ENCODE peak calls at places on chromosome 18, in eight cellular contexts. B is HCT116, C is K562, N is IMR-90, G is osteoblast, X is PC-3, O is neural progenitor cell, Q is astrocyte. W is an unnamed sample.

GRCh38 chr18:55575949-55576348 is 12.0 kb downstream of the TCF4 start:
- DNase-seq in G (no peak), Q (no peak), B (no peak), X (no peak), N (no peak), O (no peak), C (no peak), W (no peak)

GRCh38 chr18:60295776-60296175 is 76.8 kb downstream of the MC4R start:
- DNase-seq in Q (no peak), G (no peak), N (no peak), X (no peak), B (no peak), C (no peak), O (peak), W (no peak)

GRCh38 chr18:12721495-12722275 is 18.8 kb downstream of the PSMG2 start:
- DNase-seq in C (no peak), N (no peak), B (no peak), X (no peak), Q (no peak), O (no peak), G (no peak), W (no peak)

GRCh38 chr18:48136051-48136543 is 205.6 kb upstream of the SMAD2 start:
- DNase-seq in G (peak), B (no peak), X (no peak), O (peak), C (no peak), N (no peak), Q (no peak), W (no peak)

GRCh38 chr18:24878289-24878688 is 417.9 kb downstream of the HRH4 start:
- DNase-seq in Q (peak), B (no peak), X (peak), C (no peak), G (peak), O (peak), N (peak), W (peak)

GRCh38 chr18:70380915-70381896 is 92.4 kb downstream of the SOCS6 start:
- DNase-seq in G (no peak), C (peak), X (no peak), O (peak), B (no peak), N (no peak), Q (peak), W (peak)

GRCh38 chr18:4720498-4720897 is 265.4 kb upstream of the DLGAP1 start:
- DNase-seq in O (peak), X (no peak), B (no peak), C (no peak), G (no peak), Q (no peak), N (no peak), W (no peak)

GRCh38 chr18:44715245-44715644 is 34.6 kb downstream of the SETBP1 start:
- DNase-seq in G (peak), Q (peak), N (no peak), B (no peak), O (peak), C (no peak), X (peak), W (peak)

GRCh38 chr18:56836173-56836572 is 185.0 kb downstream of the WDR7 start:
- DNase-seq in C (no peak), Q (no peak), N (no peak), G (peak), X (no peak), O (no peak), B (no peak), W (no peak)

GRCh38 chr18:43671431-43671830 is 394.1 kb upstream of the SYT4 start:
- DNase-seq in B (no peak), C (no peak), O (no peak), G (no peak), X (peak), N (peak), Q (no peak), W (no peak)

GRCh38 chr18:2415656-2416055 is 155.6 kb downstream of the METTL4 start:
- DNase-seq in X (peak), G (no peak), N (no peak), B (no peak), O (no peak), Q (no peak), C (no peak), W (no peak)

GRCh38 chr18:49133112-49133511 is 182.3 kb upstream of the SMAD7 start:
- DNase-seq in G (no peak), O (no peak), X (no peak), B (no peak), Q (no peak), C (no peak), N (no peak), W (no peak)

GRCh38 chr18:61019902-61020301 is 313.3 kb upstream of the CDH20 start:
- DNase-seq in Q (no peak), X (no peak), B (no peak), O (no peak), G (no peak), C (no peak), N (no peak), W (no peak)

GRCh38 chr18:41096504-41096903 is 858.5 kb upstream of the PIK3C3 start:
- DNase-seq in Q (peak), B (no peak), O (peak), X (peak), N (peak), G (no peak), C (no peak), W (peak)

GRCh38 chr18:8439091-8439490 is 170.1 kb upstream of the RAB12 start:
- DNase-seq in O (no peak), N (no peak), G (no peak), B (no peak), Q (no peak), X (peak), C (no peak), W (no peak)

GRCh38 chr18:8140841-8141501 is 468.3 kb upstream of the RAB12 start:
- DNase-seq in G (peak), Q (peak), C (peak), N (peak), X (peak), O (no peak), B (no peak), W (peak)

GRCh38 chr18:3603460-3604259 is 153.7 kb downstream of the TGIF1 start:
- DNase-seq in B (peak), O (peak), Q (peak), G (peak), C (peak), N (peak), X (peak), W (peak)

GRCh38 chr18:8601277-8602032 is 7.8 kb upstream of the RAB12 start:
- DNase-seq in C (no peak), G (no peak), N (no peak), O (no peak), X (no peak), B (no peak), Q (no peak), W (no peak)

GRCh38 chr18:11994346-11994707 is 13.0 kb downstream of the IMPA2 start:
- DNase-seq in C (no peak), Q (no peak), X (peak), N (peak), O (no peak), G (peak), B (no peak), W (peak)

GRCh38 chr18:9825571-9826073 is 60.2 kb upstream of the TXNDC2 start:
- DNase-seq in O (no peak), N (peak), G (peak), Q (peak), X (peak), B (peak), C (no peak), W (peak)

GRCh38 chr18:58178476-58178875 is 134.4 kb downstream of the NEDD4L start:
- DNase-seq in B (no peak), Q (peak), G (no peak), O (no peak), C (no peak), N (peak), X (no peak), W (peak)

GRCh38 chr18:58180172-58180571 is 136.1 kb downstream of the NEDD4L start:
- DNase-seq in N (no peak), O (no peak), G (no peak), Q (no peak), B (no peak), X (no peak), C (no peak), W (no peak)

GRCh38 chr18:58177886-58178470 is 134.0 kb downstream of the NEDD4L start:
- DNase-seq in Q (no peak), N (no peak), C (no peak), G (no peak), B (no peak), O (no peak), X (no peak), W (peak)

GRCh38 chr18:58183226-58183625 is 139.2 kb downstream of the NEDD4L start:
- DNase-seq in O (no peak), C (no peak), X (no peak), N (no peak), G (no peak), B (no peak), Q (no peak), W (no peak)

DNA sequence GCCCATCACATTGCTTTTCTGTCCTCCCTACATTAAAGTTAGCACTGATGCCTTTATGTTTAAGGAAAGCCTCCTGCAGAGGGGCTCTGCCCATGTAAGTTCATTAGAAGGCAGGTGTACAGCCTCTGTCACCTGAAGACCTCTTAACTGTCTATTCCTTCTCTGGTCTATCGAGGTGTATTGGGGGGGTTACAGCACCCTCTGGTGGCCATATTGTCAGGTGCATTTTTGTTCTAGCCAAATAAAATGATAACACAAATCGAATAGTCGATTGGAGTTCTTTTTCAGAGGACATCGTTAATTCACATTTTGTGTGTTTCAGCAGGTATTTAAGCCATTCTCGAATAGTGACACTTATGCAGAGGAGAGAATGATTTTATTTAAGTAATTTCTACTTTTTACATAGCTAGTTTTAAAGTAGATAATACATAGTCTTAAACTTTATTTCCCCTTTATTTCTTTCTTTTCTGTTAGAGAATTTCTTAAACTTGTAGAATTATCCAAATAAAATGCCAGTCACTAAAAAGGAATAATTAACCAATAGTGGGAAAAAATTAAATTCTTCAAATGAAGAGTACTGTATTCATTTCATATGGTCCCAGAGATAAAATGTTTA is 136.8 kb downstream of the NEDD4L start:
- DNase-seq in G (peak), C (peak), O (peak), N (peak), Q (no peak), X (peak), B (no peak), W (peak)
- TF ChIP-seq CTCF in G (peak), C (peak), O (peak), N (peak), Q (peak), X (peak), B (peak), W (peak)

GRCh38 chr18:68176901-68177300 is 538.0 kb downstream of the TMX3 start:
- DNase-seq in O (no peak), B (no peak), N (no peak), X (no peak), G (no peak), Q (peak), C (no peak), W (no peak)
- H2AFZ ChIP-seq in O (no peak), B (no peak), N (no peak), X (no peak), G (no peak), Q (no peak), C (no peak), W (no peak)

DNA sequence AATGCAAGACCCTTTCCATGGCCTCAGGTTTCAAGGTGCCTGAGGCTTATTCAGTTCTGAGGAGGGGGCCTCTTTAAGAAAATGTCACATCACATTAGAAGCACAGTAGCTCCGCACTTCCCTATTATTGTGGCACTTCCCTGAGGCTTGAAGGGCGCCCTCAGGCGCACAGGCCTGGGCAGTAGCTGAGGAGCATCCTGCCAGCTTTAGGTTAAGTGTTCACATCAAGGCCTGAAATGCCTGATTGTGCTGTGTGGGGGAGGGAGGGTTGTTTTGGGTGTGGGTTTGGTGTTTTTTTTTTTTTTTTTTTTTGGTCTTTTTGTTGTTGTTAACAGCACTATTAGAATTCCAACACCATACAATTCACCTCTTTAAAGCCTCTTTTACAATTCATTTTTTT is 107.9 kb downstream of the CABLES1 start:
- DNase-seq in G (peak), O (peak), N (no peak), X (no peak), B (no peak), Q (no peak), C (no peak), W (no peak)
- TF ChIP-seq CTCF in G (no peak), O (peak), N (no peak), X (no peak), B (no peak), Q (no peak), C (peak), W (no peak)

DNA sequence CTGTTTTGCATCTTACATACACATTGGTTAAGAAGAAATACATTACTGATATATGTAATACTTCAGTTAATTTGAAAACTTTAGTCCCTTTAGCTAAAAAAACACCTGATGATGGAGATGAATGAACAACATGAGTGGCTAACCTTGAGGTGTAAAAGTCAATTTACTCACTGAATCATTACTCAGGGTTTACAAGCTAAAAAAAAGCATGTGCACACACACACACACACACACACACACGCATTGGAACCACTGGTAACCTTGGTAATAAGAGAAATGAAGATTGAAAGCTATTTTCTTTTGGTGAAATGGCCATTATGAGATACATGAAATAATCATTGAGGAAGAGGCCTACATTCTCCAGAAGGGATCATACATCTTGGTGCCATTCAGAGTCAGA is 51.8 kb downstream of the KCTD1 start:
- DNase-seq in N (no peak), G (no peak), Q (no peak), O (no peak), X (no peak), B (no peak), C (no peak), W (no peak)
- H2AFZ ChIP-seq in N (no peak), G (no peak), Q (no peak), O (no peak), X (no peak), B (no peak), C (no peak), W (no peak)

GRCh38 chr18:34884456-34884855 is 156.8 kb upstream of the MAPRE2 start:
- DNase-seq in O (no peak), B (no peak), C (no peak), X (no peak), N (no peak), G (no peak), Q (no peak), W (no peak)

GRCh38 chr18:34880403-34880802 is 160.8 kb upstream of the MAPRE2 start:
- DNase-seq in N (no peak), C (no peak), O (no peak), B (no peak), G (no peak), X (no peak), Q (no peak), W (no peak)

GRCh38 chr18:34886162-34886561 is 155.1 kb upstream of the MAPRE2 start:
- DNase-seq in C (no peak), B (no peak), O (no peak), Q (no peak), G (no peak), X (no peak), N (no peak), W (no peak)

DNA sequence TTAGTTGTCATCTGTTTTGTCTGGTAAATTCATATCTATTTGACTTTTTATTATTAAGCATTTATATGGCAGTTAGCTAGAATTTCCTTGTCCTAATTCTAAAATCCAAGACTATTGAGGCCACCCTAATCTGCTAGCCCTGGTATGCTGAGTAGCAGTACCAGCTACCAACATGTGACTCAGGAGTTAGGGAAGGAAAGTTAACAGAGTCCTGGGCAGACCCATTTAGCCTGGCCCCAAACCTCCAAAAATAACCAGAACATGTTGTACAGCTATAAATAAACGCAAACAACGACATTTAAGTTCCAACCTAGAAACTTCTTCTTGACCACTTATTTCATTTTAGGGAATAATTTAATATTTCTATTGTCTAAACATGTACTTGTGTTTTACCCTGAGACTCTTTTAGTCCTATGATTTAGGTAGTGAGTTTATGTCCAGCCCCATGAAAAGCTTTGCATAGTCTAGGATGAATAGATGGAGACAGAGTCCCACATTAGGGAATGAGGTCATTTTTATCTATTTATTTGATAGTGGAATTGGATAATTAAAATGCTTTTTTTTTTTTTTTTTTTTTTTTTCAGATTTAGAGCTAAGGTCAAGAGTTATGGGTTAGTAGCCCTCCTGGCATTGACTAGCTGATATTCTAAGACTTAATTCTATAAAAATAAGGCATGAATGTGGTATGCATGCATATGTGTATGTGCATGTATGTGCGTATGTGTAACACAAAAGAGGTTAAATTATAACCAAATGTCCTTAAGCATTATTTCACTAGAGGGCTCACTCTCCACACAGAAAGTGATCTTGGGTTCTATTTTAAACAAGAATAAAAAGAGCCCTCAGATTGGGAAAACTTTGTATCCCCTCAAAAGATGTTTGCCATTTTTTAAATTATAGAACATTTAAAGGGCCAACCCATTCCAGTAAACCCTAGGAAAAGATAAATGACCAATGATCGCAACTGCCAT is 160.0 kb upstream of the MAPRE2 start:
- DNase-seq in B (no peak), X (no peak), C (no peak), Q (no peak), O (no peak), G (no peak), N (peak), W (peak)
- TF ChIP-seq CTCF in B (peak), X (peak), C (peak), Q (peak), O (no peak), G (peak), N (peak), W (peak)

GRCh38 chr18:36461551-36461987 is 164.1 kb downstream of the FHOD3 start:
- DNase-seq in B (no peak), X (peak), Q (peak), C (no peak), N (no peak), O (no peak), G (no peak), W (peak)
- H2AFZ ChIP-seq in B (no peak), X (no peak), Q (no peak), C (no peak), N (no peak), O (no peak), G (no peak), W (no peak)

GRCh38 chr18:31819106-31819924 is 58.6 kb upstream of the SLC25A52 start:
- DNase-seq in X (peak), B (peak), N (peak), Q (peak), O (peak), G (no peak), C (peak), W (peak)

GRCh38 chr18:31821452-31822171 is 60.9 kb upstream of the SLC25A52 start:
- DNase-seq in X (no peak), G (no peak), O (no peak), Q (no peak), N (no peak), B (no peak), C (peak), W (no peak)

GRCh38 chr18:31825772-31826171 is 65.1 kb upstream of the SLC25A52 start:
- DNase-seq in O (peak), N (no peak), X (no peak), C (no peak), B (no peak), G (no peak), Q (no peak), W (no peak)

GRCh38 chr18:31819925-31820229 is 59.2 kb upstream of the SLC25A52 start:
- DNase-seq in G (no peak), O (no peak), C (no peak), N (no peak), Q (no peak), B (no peak), X (no peak), W (no peak)
- TF ChIP-seq CTCF in G (no peak), O (peak), C (no peak), N (no peak), Q (no peak), B (no peak), X (no peak), W (no peak)

GRCh38 chr18:68024716-68025115 is 508.2 kb upstream of the DSEL start:
- DNase-seq in X (no peak), O (no peak), C (no peak), N (no peak), B (no peak), G (no peak), Q (no peak), W (peak)
- H2AFZ ChIP-seq in X (peak), O (no peak), C (no peak), N (no peak), B (no peak), G (peak), Q (no peak), W (peak)